ENCODE peak calls at places on chromosome X, in nine cellular contexts. I, V, B, C, G, U, O, S and E are unnamed samples.

GRCh38 chrX:20530319-20530979 is 263.7 kb upstream of the RPS6KA3 start:
- DNase-seq in S (peak; percentile 70), B (peak; percentile 61), U (peak; percentile 32), O (peak; percentile 28), V (peak; percentile 29), I (peak; percentile 4), C (peak; percentile 52), G (no peak), E (peak; percentile 74)

GRCh38 chrX:2230457-2230856 is 270.3 kb downstream of the DHRSX start:
- DNase-seq in B (no peak), U (no peak), S (no peak), C (no peak), V (no peak), O (no peak), I (no peak), G (no peak), E (no peak)

GRCh38 chrX:118498351-118498750 is 2.7 kb downstream of the DOCK11 start:
- DNase-seq in B (no peak), S (no peak), O (no peak), I (no peak), V (no peak), C (no peak), U (no peak), G (no peak), E (no peak)

GRCh38 chrX:37330642-37331041 is 18.5 kb upstream of the PRRG1 start:
- DNase-seq in G (no peak), C (no peak), B (no peak), S (no peak), V (no peak), O (no peak), U (no peak), I (no peak), E (no peak)

GRCh38 chrX:109857898-109858297 is 124.8 kb upstream of the ACSL4 start:
- DNase-seq in S (no peak), C (no peak), B (peak; percentile 56), V (no peak), O (peak; percentile 31), U (no peak), G (no peak), I (no peak), E (no peak)

GRCh38 chrX:140917354-140918115 is 84.9 kb upstream of the SPANXB1 start:
- DNase-seq in U (no peak), S (no peak), C (no peak), O (no peak), G (no peak), I (no peak), V (no peak), B (no peak), E (no peak)

GRCh38 chrX:15497865-15498264 is 2.7 kb upstream of the BMX start:
- DNase-seq in C (peak; percentile 56), G (no peak), B (peak; percentile 36), O (peak; percentile 33), I (peak; percentile 16), U (no peak), V (peak; percentile 22), S (no peak), E (no peak)

GRCh38 chrX:50072110-50072509 is 128.7 kb downstream of the AKAP4 start:
- DNase-seq in U (no peak), V (no peak), O (no peak), G (no peak), C (no peak), I (no peak), S (no peak), B (no peak), E (no peak)

GRCh38 chrX:14015941-14016340 is 13.8 kb downstream of the GEMIN8 start:
- DNase-seq in C (no peak), I (no peak), B (peak; percentile 62), S (no peak), U (no peak), V (no peak), G (no peak), O (no peak), E (no peak)

GRCh38 chrX:1558761-1559468 is 21.9 kb upstream of the P2RY8 start:
- DNase-seq in V (no peak), I (no peak), B (no peak), O (no peak), U (no peak), S (peak; percentile 11), C (no peak), G (no peak), E (peak; percentile 14)

GRCh38 chrX:125384843-125385242 is 65.2 kb downstream of the TEX13C start:
- DNase-seq in U (no peak), V (no peak), C (no peak), S (no peak), O (no peak), G (no peak), B (no peak), I (no peak), E (no peak)

GRCh38 chrX:48934581-48935331 is 15.9 kb upstream of the PIM2 start:
- DNase-seq in S (no peak), G (no peak), B (no peak), I (no peak), V (no peak), C (no peak), O (no peak), U (no peak), E (no peak)

GRCh38 chrX:23783569-23784486 is 855 bp downstream of the SAT1 start:
- DNase-seq in V (no peak), S (no peak), B (peak; percentile 27), I (no peak), U (no peak), C (no peak), O (no peak), G (no peak), E (no peak)

GRCh38 chrX:112512509-112512908 is 167.2 kb downstream of the LHFPL1 start:
- DNase-seq in G (no peak), B (no peak), O (no peak), C (no peak), I (peak; percentile 2), U (no peak), S (no peak), V (peak; percentile 0), E (no peak)

GRCh38 chrX:153689654-153690465 is 2.1 kb downstream of the SLC6A8 start:
- DNase-seq in O (peak; percentile 46), C (no peak), U (no peak), S (no peak), I (no peak), B (peak; percentile 52), V (no peak), G (no peak), E (peak; percentile 65)

GRCh38 chrX:20267924-20268701 is 1.4 kb upstream of the RPS6KA3 start:
- DNase-seq in S (peak; percentile 59), U (no peak), V (no peak), C (peak; percentile 49), I (no peak), G (peak; percentile 68), O (no peak), B (no peak), E (peak; percentile 86)

GRCh38 chrX:123803331-123803983 is 56.4 kb upstream of the XIAP start:
- DNase-seq in U (no peak), B (peak; percentile 78), I (no peak), C (no peak), O (peak; percentile 90), S (no peak), G (no peak), V (peak; percentile 79), E (no peak)

GRCh38 chrX:46642145-46642544 is 68.6 kb downstream of the CHST7 start:
- DNase-seq in C (no peak), O (no peak), V (no peak), B (peak; percentile 36), U (no peak), I (no peak), S (no peak), G (no peak), E (no peak)

GRCh38 chrX:16368696-16369095 is 201.4 kb downstream of the MAGEB17 start:
- DNase-seq in S (no peak), G (no peak), O (no peak), V (no peak), C (no peak), U (no peak), B (no peak), I (no peak), E (no peak)

GRCh38 chrX:11341274-11342256 is 48.4 kb downstream of the AMELX start:
- DNase-seq in S (peak; percentile 79), B (peak; percentile 89), U (no peak), O (peak; percentile 88), V (no peak), G (peak; percentile 63), C (peak; percentile 56), I (no peak), E (peak; percentile 82)
- H3K4me3 ChIP-seq in S (no peak overlapping the region), B (no peak overlapping the region), U (no peak overlapping the region), O (no peak overlapping the region), V (no peak overlapping the region), G (no peak overlapping the region), C (no peak overlapping the region), I (no peak overlapping the region), E (no peak overlapping the region)

DNA sequence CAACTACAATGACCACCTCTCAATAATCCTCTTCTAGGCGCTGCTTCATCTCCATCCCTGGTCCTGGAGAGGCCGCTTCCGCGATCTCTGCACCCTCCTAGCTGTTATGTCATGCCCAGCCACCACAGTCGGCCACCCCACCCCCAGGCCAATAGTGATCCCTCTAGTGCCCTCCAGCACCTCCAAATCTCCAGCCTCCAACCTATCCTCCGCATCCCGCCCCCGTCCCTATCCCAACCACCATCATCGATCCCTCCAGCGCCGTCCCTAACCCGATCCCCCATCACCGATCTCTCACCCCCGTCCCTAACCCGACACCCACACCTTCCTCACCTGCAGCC is 856 bp downstream of the NKRF start:
- DNase-seq in U (no peak), I (no peak), S (no peak), G (no peak), V (no peak), C (no peak), O (peak; percentile 1), B (peak; percentile 42), E (no peak)
- H3K4me3 ChIP-seq in U (peak overlapping the region; percentile 86), I (peak overlapping the region; percentile 100), S (peak overlapping the region; percentile 72), G (peak overlapping the region; percentile 70), V (peak overlapping the region; percentile 77), C (peak overlapping the region; percentile 69), O (peak overlapping the region; percentile 89), B (peak overlapping the region; percentile 74), E (peak overlapping the region; percentile 71)

DNA sequence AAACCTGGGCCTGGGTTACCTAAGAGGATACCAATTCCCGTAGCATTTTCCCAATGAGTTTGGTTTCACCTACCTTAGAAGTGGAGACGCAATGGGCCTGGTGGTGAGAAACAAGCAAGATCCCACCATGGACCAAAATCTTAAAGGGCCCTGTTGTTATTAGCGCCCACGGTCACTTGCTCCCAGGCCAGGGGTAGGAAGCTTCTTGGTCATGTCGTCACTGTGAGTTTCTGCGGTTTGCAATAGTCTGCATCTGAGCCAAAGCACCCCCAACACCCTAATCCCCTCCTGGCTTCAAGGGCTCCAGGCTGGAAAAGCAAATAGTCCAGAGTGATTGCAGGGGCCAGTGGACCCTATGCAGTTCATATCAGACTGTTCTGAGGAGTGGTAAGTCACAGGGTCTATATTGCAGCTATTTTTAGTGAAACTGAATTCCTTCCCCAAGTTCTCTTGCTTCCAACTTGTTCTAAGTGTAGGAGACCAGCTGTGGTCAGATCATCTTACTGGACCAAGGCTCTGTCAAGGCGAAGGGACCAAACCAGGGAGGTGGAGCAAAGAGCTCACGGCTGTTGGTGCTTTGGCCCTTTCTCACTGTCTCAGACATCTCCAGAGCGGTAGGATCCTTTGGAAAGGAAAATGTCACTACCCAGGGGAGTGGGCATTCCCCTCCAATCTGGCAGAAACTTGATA is 307.9 kb upstream of the F9 start:
- DNase-seq in O (no peak), C (no peak), U (no peak), V (no peak), S (no peak), G (no peak), B (no peak), I (no peak), E (no peak)
- H3K4me3 ChIP-seq in O (no peak overlapping the region), C (no peak overlapping the region), U (no peak overlapping the region), V (no peak overlapping the region), S (no peak overlapping the region), G (no peak overlapping the region), B (no peak overlapping the region), I (no peak overlapping the region), E (no peak overlapping the region)

GRCh38 chrX:68846536-68846935 is 17.7 kb downstream of the EFNB1 start:
- DNase-seq in C (no peak), U (no peak), I (peak; percentile 37), S (no peak), O (no peak), G (no peak), V (no peak), B (no peak), E (no peak)
- H3K4me3 ChIP-seq in C (no peak overlapping the region), U (no peak overlapping the region), I (no peak overlapping the region), S (no peak overlapping the region), O (no peak overlapping the region), G (no peak overlapping the region), V (no peak overlapping the region), B (no peak overlapping the region), E (no peak overlapping the region)